ENCODE peak calls at places on chromosomes 16 and 17, in seven cellular contexts. G, R, D, O, P, A and J are unnamed samples.

GRCh38 chr16:89586218-89586617 is 10.7 kb downstream of the CPNE7 start:
- DNase-seq in A (no peak), D (no peak), R (no peak), P (no peak), O (no peak), G (no peak), J (no peak)

GRCh38 chr16:28192811-28193529 is 18.8 kb downstream of the XPO6 start:
- DNase-seq in D (no peak), O (no peak), R (no peak), P (no peak), A (no peak), G (no peak), J (no peak)

GRCh38 chr17:2798188-2798587 is 1.9 kb downstream of the RAP1GAP2 start:
- DNase-seq in D (no peak), O (no peak), G (no peak), A (no peak), P (no peak), R (no peak), J (no peak)

GRCh38 chr16:10103096-10103495 is 79.1 kb downstream of the GRIN2A start:
- DNase-seq in R (no peak), A (no peak), O (no peak), D (no peak), P (no peak), G (peak; percentile 12), J (no peak)

GRCh38 chr16:49608801-49609200 is 235.2 kb downstream of the C16orf78 start:
- DNase-seq in O (peak; percentile 66), D (no peak), A (no peak), R (peak; percentile 45), G (peak; percentile 63), P (peak; percentile 21), J (peak; percentile 57)

GRCh38 chr17:70070297-70071027 is 4.6 kb upstream of the KCNJ16 start:
- DNase-seq in A (no peak), G (no peak), D (no peak), O (no peak), P (no peak), R (no peak), J (no peak)

GRCh38 chr17:63476494-63476856 is 386 bp upstream of the ACE start:
- DNase-seq in R (no peak), D (no peak), O (no peak), G (no peak), A (no peak), P (no peak), J (peak; percentile 90)

GRCh38 chr17:16477255-16477654 is 14.7 kb downstream of the LRRC75A start:
- DNase-seq in R (no peak), D (peak; percentile 37), A (no peak), P (peak; percentile 69), G (peak; percentile 86), O (no peak), J (no peak)

GRCh38 chr17:42133461-42134041 is 10.9 kb downstream of the HSPB9 start:
- DNase-seq in O (no peak), D (no peak), R (no peak), P (no peak), A (no peak), G (no peak), J (no peak)

GRCh38 chr16:54455021-54455725 is 168.6 kb upstream of the IRX3 start:
- DNase-seq in R (no peak), G (no peak), A (no peak), D (no peak), O (no peak), P (no peak), J (peak; percentile 35)

GRCh38 chr16:71853413-71853812 is 7.6 kb downstream of the ATXN1L start:
- DNase-seq in R (no peak), D (no peak), G (no peak), P (no peak), A (no peak), O (no peak), J (no peak)

GRCh38 chr17:80731255-80731840 is 186.7 kb downstream of the RPTOR start:
- DNase-seq in O (no peak), D (no peak), G (no peak), P (no peak), A (no peak), R (no peak), J (no peak)

GRCh38 chr17:47621293-47622178 is 28.2 kb upstream of the KPNB1 start:
- DNase-seq in O (peak; percentile 70), G (no peak), R (no peak), P (peak; percentile 88), A (no peak), D (no peak), J (no peak)

GRCh38 chr16:88357306-88358032 is 25.3 kb upstream of the ZNF469 start:
- DNase-seq in P (no peak), R (no peak), G (no peak), D (peak; percentile 5), O (no peak), A (no peak), J (no peak)

GRCh38 chr17:80012156-80012555 is 23.5 kb downstream of the TBC1D16 start:
- DNase-seq in A (no peak), D (no peak), R (no peak), G (no peak), P (no peak), O (no peak), J (no peak)

GRCh38 chr16:88613911-88614817 is 24.2 kb upstream of the IL17C start:
- DNase-seq in R (no peak), D (no peak), G (no peak), O (no peak), P (no peak), A (no peak), J (no peak)

GRCh38 chr17:82039695-82040299 is 2.3 kb upstream of the DCXR start:
- DNase-seq in A (no peak), D (no peak), P (no peak), O (no peak), G (no peak), R (no peak), J (no peak)

GRCh38 chr17:68103148-68103547 is 67.6 kb downstream of the KPNA2 start:
- DNase-seq in O (no peak), R (no peak), P (no peak), D (no peak), G (no peak), A (no peak), J (no peak)

GRCh38 chr17:1201132-1201702 is 21.4 kb upstream of the ABR start:
- DNase-seq in G (no peak), A (no peak), O (no peak), P (no peak), D (no peak), R (no peak), J (no peak)

GRCh38 chr16:66474750-66475199 is 47.7 kb downstream of the BEAN1 start:
- DNase-seq in D (no peak), A (no peak), O (no peak), G (peak; percentile 48), P (no peak), R (no peak), J (no peak)

GRCh38 chr17:42334667-42335066 is 46.4 kb downstream of the STAT5A start:
- DNase-seq in O (no peak), A (no peak), P (no peak), R (no peak), G (no peak), D (no peak), J (no peak)

GRCh38 chr16:29674188-29674587 is 4.8 kb upstream of the QPRT start:
- DNase-seq in P (no peak), G (no peak), R (no peak), O (no peak), D (peak; percentile 39), A (no peak), J (no peak)

GRCh38 chr17:3710951-3711383 is 12.7 kb upstream of the HASPIN start:
- DNase-seq in D (no peak), O (no peak), G (no peak), A (no peak), R (no peak), P (no peak), J (no peak)

GRCh38 chr17:41287050-41287449 is 11.6 kb downstream of the KRTAP9-7 start:
- DNase-seq in D (no peak), R (no peak), G (no peak), O (no peak), P (peak; percentile 18), A (no peak), J (no peak)

GRCh38 chr17:73489333-73489732 is 154.9 kb downstream of the SDK2 start:
- DNase-seq in R (no peak), A (no peak), D (no peak), P (no peak), O (no peak), G (no peak), J (peak; percentile 47)

GRCh38 chr17:1060991-1061390 is 64.1 kb downstream of the TIMM22 start:
- DNase-seq in O (peak; percentile 83), P (peak; percentile 78), G (peak; percentile 81), A (peak; percentile 53), D (no peak), R (no peak), J (no peak)

DNA sequence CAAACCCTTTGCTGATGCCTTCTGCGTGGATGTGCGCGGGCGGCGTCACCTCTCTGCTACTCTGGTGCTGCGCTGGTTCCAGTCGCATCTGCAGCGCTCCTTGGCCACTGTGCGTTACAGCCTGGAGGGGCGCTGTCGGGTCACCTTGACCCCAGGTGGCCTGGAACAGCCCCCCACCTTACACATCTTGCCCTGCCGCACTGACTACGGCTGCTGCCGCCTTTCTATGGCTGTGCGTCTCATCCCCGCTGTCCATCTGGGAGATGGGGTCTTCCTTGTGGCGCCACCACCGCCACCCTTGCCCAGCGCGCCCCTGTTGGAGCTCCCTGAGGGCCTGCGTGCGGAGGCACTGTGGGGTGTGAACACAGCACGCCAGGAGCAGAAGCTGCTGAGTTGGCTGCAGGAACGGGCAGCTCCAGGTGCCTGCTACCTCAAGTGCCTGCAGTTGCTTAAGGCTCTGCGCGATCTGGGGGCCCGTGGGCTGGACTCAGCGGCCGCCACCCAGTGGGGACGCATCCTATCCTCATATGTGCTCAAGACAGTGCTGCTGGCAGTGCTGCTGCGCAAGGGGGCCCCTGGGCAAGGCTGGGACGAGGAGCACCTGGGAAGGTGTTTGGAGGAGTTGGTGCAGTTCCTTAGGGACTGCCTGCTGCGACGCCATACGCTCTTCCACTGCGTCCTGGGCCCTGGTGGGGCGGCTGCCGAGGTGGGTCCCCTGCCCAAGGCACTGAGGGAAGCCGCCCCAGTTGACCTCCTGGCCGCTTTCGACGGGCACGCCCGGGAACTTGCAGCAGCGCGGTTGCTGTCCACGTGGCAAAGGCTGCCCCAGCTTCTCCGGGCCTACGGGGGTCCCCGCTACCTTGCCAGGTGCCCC is 1.6 kb downstream of the ITPRIPL2 start:
- DNase-seq in R (no peak), G (no peak), O (peak; percentile 64), P (no peak), D (peak; percentile 53), A (no peak), J (no peak)
- H3K27ac ChIP-seq in R (peak overlapping the region; percentile 96), G (peak overlapping the region; percentile 99), O (peak overlapping the region; percentile 98), P (peak overlapping the region; percentile 92), D (peak overlapping the region; percentile 96), A (peak overlapping the region; percentile 87), J (no peak overlapping the region)

GRCh38 chr17:28366605-28367004 is 1.6 kb upstream of the SEBOX start:
- DNase-seq in R (no peak), D (no peak), G (no peak), P (peak; percentile 39), O (no peak), A (no peak), J (no peak)
- TF ChIP-seq CTCF in R (no peak), D (no peak), G (no peak), P (peak; percentile 7), O (no peak), A (no peak), J (peak; percentile 36)

GRCh38 chr16:84884311-84885023 is 64.7 kb downstream of the CRISPLD2 start:
- DNase-seq in P (no peak), A (no peak), G (no peak), D (peak; percentile 47), R (no peak), O (no peak), J (no peak)
- H3K4me3 ChIP-seq in P (no peak overlapping the region), A (no peak overlapping the region), G (no peak overlapping the region), D (peak overlapping the region; percentile 21), R (no peak overlapping the region), O (no peak overlapping the region), J (no peak overlapping the region)

GRCh38 chr17:50634915-50635719 is 436 bp downstream of the ABCC3 start:
- DNase-seq in R (no peak), O (no peak), D (no peak), A (no peak), P (no peak), G (no peak), J (no peak)
- H3K27ac ChIP-seq in R (no peak overlapping the region), O (peak overlapping the region; percentile 53), D (no peak overlapping the region), A (peak overlapping the region; percentile 15), P (peak overlapping the region; percentile 100), G (peak overlapping the region; percentile 24), J (no peak overlapping the region)